ENCODE peak calls at places on chromosomes 1 and 21, in seven cellular contexts. One of them, this sample, is unnamed.

GRCh38 chr1:153945795-153946621 is 510 bp downstream of the DENND4B start:
- DNase-seq in GM23248: peak; percentile 87
- DNase-seq in GM23338: peak; percentile 62
- DNase-seq in PC-3: peak; percentile 60
- DNase-seq in HCT116: no peak
- DNase-seq in neural progenitor cell: peak; percentile 57
- DNase-seq in hepatocyte: peak; percentile 83
- DNase-seq in this sample: peak; percentile 94

GRCh38 chr21:35611752-35612151 is 448.6 kb downstream of the SETD4 start:
- DNase-seq in GM23248: no peak
- DNase-seq in GM23338: no peak
- DNase-seq in PC-3: peak; percentile 22
- DNase-seq in HCT116: no peak
- DNase-seq in neural progenitor cell: no peak
- DNase-seq in hepatocyte: no peak
- DNase-seq in this sample: no peak

GRCh38 chr21:45074048-45074817 is at the start of gene ADARB1:
- DNase-seq in GM23248: peak; percentile 82
- DNase-seq in GM23338: peak; percentile 74
- DNase-seq in PC-3: peak; percentile 62
- DNase-seq in HCT116: no peak
- DNase-seq in neural progenitor cell: peak; percentile 90
- DNase-seq in hepatocyte: peak; percentile 87
- DNase-seq in this sample: peak; percentile 75

GRCh38 chr1:209674957-209675566 is at the start of gene G0S2:
- DNase-seq in GM23248: peak; percentile 64
- DNase-seq in GM23338: peak; percentile 77
- DNase-seq in PC-3: peak; percentile 96
- DNase-seq in HCT116: no peak
- DNase-seq in neural progenitor cell: peak; percentile 67
- DNase-seq in hepatocyte: peak; percentile 70
- DNase-seq in this sample: no peak

GRCh38 chr1:61139324-61140055 is 57.1 kb downstream of the NFIA start:
- DNase-seq in GM23248: peak; percentile 93
- DNase-seq in GM23338: no peak
- DNase-seq in PC-3: peak; percentile 83
- DNase-seq in HCT116: no peak
- DNase-seq in neural progenitor cell: peak; percentile 28
- DNase-seq in hepatocyte: no peak
- DNase-seq in this sample: no peak

GRCh38 chr1:242890211-242890741 is 364.8 kb downstream of the CEP170 start:
- DNase-seq in GM23248: peak; percentile 1
- DNase-seq in GM23338: peak; percentile 80
- DNase-seq in PC-3: peak; percentile 31
- DNase-seq in HCT116: no peak
- DNase-seq in neural progenitor cell: peak; percentile 85
- DNase-seq in hepatocyte: peak; percentile 74
- DNase-seq in this sample: no peak

GRCh38 chr1:27682351-27682944 is 10.5 kb upstream of the IFI6 start:
- DNase-seq in GM23248: no peak
- DNase-seq in GM23338: no peak
- DNase-seq in PC-3: no peak
- DNase-seq in HCT116: no peak
- DNase-seq in neural progenitor cell: no peak
- DNase-seq in hepatocyte: no peak
- DNase-seq in this sample: no peak

GRCh38 chr1:3019007-3019515 is 2.2 kb upstream of the ACTRT2 start:
- DNase-seq in GM23248: no peak
- DNase-seq in GM23338: no peak
- DNase-seq in PC-3: no peak
- DNase-seq in HCT116: no peak
- DNase-seq in neural progenitor cell: no peak
- DNase-seq in hepatocyte: no peak
- DNase-seq in this sample: no peak

GRCh38 chr1:66996018-66996682 is 57.8 kb downstream of the SLC35D1 start:
- DNase-seq in GM23248: peak; percentile 85
- DNase-seq in GM23338: peak; percentile 85
- DNase-seq in PC-3: peak; percentile 81
- DNase-seq in HCT116: peak; percentile 45
- DNase-seq in neural progenitor cell: peak; percentile 78
- DNase-seq in hepatocyte: peak; percentile 76
- DNase-seq in this sample: peak; percentile 78

GRCh38 chr1:102834688-102835320 is 273.5 kb downstream of the COL11A1 start:
- DNase-seq in GM23248: peak; percentile 73
- DNase-seq in GM23338: no peak
- DNase-seq in PC-3: peak; percentile 92
- DNase-seq in HCT116: no peak
- DNase-seq in neural progenitor cell: no peak
- DNase-seq in hepatocyte: no peak
- DNase-seq in this sample: no peak

GRCh38 chr1:238892612-238893011 is 493.8 kb upstream of the CHRM3 start:
- DNase-seq in GM23248: peak; percentile 0
- DNase-seq in GM23338: no peak
- DNase-seq in PC-3: peak; percentile 96
- DNase-seq in HCT116: no peak
- DNase-seq in neural progenitor cell: no peak
- DNase-seq in hepatocyte: no peak
- DNase-seq in this sample: no peak

GRCh38 chr21:44365251-44365966 is 12.0 kb downstream of the TRPM2 start:
- DNase-seq in GM23248: no peak
- DNase-seq in GM23338: no peak
- DNase-seq in PC-3: no peak
- DNase-seq in HCT116: no peak
- DNase-seq in neural progenitor cell: no peak
- DNase-seq in hepatocyte: no peak
- DNase-seq in this sample: no peak

GRCh38 chr1:180250883-180251509 is 20.9 kb downstream of the LHX4 start:
- DNase-seq in GM23248: no peak
- DNase-seq in GM23338: no peak
- DNase-seq in PC-3: no peak
- DNase-seq in HCT116: no peak
- DNase-seq in neural progenitor cell: no peak
- DNase-seq in hepatocyte: no peak
- DNase-seq in this sample: no peak

GRCh38 chr1:180254496-180254819 is 24.4 kb downstream of the LHX4 start:
- DNase-seq in GM23248: no peak
- DNase-seq in GM23338: no peak
- DNase-seq in PC-3: no peak
- DNase-seq in HCT116: no peak
- DNase-seq in neural progenitor cell: no peak
- DNase-seq in hepatocyte: no peak
- DNase-seq in this sample: no peak

GRCh38 chr1:180253585-180254495 is 23.8 kb downstream of the LHX4 start:
- DNase-seq in GM23248: no peak
- DNase-seq in GM23338: no peak
- DNase-seq in PC-3: no peak
- DNase-seq in HCT116: no peak
- DNase-seq in neural progenitor cell: no peak
- DNase-seq in hepatocyte: no peak
- DNase-seq in this sample: no peak

GRCh38 chr1:180251526-180252305 is 21.7 kb downstream of the LHX4 start:
- DNase-seq in GM23248: no peak
- DNase-seq in GM23338: no peak
- DNase-seq in PC-3: no peak
- DNase-seq in HCT116: no peak
- DNase-seq in neural progenitor cell: no peak
- DNase-seq in hepatocyte: no peak
- DNase-seq in this sample: no peak

DNA sequence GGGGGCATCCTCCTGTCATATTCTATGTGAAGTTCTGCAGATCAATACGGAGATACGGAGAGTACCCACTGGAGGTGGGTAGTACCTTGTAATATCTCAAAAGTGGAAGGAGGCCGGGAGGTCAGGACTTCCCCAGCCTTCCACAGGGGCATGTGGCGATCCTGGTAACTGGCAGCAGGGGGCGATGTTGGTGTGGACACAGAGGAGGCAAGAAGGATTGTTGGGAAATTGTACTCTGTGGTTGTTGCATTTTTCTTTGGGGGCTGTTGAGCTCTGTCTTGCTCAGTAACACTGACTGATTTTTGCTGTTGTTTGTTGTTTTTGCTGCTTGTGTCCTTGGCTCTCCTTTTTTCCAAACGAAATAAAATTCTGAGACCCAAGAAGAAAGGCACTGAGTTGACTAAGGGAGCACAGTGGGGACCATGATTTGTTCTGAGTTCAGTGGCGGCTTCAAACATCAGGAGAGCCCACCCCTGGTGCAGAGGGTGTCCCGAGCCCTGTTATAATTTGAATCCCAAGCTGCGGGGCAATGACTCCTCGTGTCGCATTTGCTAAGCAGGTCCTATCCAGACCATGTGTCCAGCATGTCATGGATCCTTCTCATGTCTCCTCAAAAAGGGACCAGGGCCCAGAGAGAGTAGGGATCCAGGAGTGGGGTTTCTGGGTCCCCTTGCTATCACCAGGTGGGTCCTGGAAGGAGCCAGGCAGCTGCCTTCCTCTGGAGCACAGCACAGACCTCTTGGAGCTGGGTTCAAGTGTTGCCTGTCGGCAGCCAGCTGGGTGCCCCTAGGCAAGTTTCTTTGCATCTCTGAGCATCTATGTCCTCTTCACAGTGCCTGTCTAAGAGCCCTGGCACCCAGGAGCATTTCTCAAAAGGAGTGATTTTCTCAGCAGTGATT is 22.8 kb downstream of the LHX4 start:
- DNase-seq in GM23248: peak; percentile 73
- DNase-seq in GM23338: peak; percentile 93
- DNase-seq in PC-3: peak; percentile 72
- DNase-seq in HCT116: peak; percentile 51
- DNase-seq in neural progenitor cell: peak; percentile 82
- DNase-seq in hepatocyte: peak; percentile 75
- DNase-seq in this sample: peak; percentile 79
- TF ChIP-seq EZH2 in GM23248: no peak
- TF ChIP-seq EZH2 in GM23338: no peak
- TF ChIP-seq EZH2 in PC-3: no peak
- TF ChIP-seq EZH2 in HCT116: no peak
- TF ChIP-seq EZH2 in neural progenitor cell: no peak
- TF ChIP-seq EZH2 in hepatocyte: no peak
- TF ChIP-seq EZH2 in this sample: no peak

GRCh38 chr1:31228986-31229385 is 10.7 kb downstream of the NKAIN1 start:
- DNase-seq in GM23248: no peak
- DNase-seq in GM23338: no peak
- DNase-seq in PC-3: peak; percentile 60
- DNase-seq in HCT116: no peak
- DNase-seq in neural progenitor cell: no peak
- DNase-seq in hepatocyte: no peak
- DNase-seq in this sample: no peak

GRCh38 chr1:31224102-31224501 is 15.6 kb downstream of the NKAIN1 start:
- DNase-seq in GM23248: no peak
- DNase-seq in GM23338: no peak
- DNase-seq in PC-3: no peak
- DNase-seq in HCT116: no peak
- DNase-seq in neural progenitor cell: no peak
- DNase-seq in hepatocyte: no peak
- DNase-seq in this sample: no peak

GRCh38 chr1:31231802-31232201 is 7.9 kb downstream of the NKAIN1 start:
- DNase-seq in GM23248: no peak
- DNase-seq in GM23338: no peak
- DNase-seq in PC-3: no peak
- DNase-seq in HCT116: no peak
- DNase-seq in neural progenitor cell: no peak
- DNase-seq in hepatocyte: no peak
- DNase-seq in this sample: no peak

GRCh38 chr1:31230378-31230777 is 9.3 kb downstream of the NKAIN1 start:
- DNase-seq in GM23248: no peak
- DNase-seq in GM23338: peak; percentile 30
- DNase-seq in PC-3: no peak
- DNase-seq in HCT116: no peak
- DNase-seq in neural progenitor cell: no peak
- DNase-seq in hepatocyte: no peak
- DNase-seq in this sample: no peak

DNA sequence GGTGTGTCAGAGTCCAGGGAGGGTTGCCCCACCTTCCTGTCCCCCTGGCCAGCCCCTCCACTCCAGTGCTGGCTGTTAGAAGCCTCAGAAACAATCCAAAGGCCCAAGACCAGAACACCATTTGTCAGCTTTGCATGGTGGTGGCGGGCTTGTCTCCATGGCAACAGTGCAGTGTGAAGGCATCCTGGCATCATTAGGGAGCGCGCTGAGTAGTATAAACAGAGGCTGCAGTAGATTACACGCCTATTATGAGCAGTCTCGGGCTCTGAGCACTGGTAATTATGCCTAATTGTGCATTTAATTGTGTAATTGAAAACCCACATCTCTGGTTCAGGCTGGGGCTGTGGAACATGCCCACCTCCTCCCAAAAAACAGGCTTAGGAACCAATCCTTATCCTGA is 11.8 kb downstream of the NKAIN1 start:
- DNase-seq in GM23248: no peak
- DNase-seq in GM23338: peak; percentile 41
- DNase-seq in PC-3: no peak
- DNase-seq in HCT116: no peak
- DNase-seq in neural progenitor cell: peak; percentile 78
- DNase-seq in hepatocyte: no peak
- DNase-seq in this sample: no peak
- H3K4me3 ChIP-seq in GM23248: no peak overlapping the region
- H3K4me3 ChIP-seq in GM23338: no peak overlapping the region
- H3K4me3 ChIP-seq in PC-3: no peak overlapping the region
- H3K4me3 ChIP-seq in HCT116: no peak overlapping the region
- H3K4me3 ChIP-seq in neural progenitor cell: no peak overlapping the region
- H3K4me3 ChIP-seq in hepatocyte: no peak overlapping the region
- H3K4me3 ChIP-seq in this sample: no peak overlapping the region

DNA sequence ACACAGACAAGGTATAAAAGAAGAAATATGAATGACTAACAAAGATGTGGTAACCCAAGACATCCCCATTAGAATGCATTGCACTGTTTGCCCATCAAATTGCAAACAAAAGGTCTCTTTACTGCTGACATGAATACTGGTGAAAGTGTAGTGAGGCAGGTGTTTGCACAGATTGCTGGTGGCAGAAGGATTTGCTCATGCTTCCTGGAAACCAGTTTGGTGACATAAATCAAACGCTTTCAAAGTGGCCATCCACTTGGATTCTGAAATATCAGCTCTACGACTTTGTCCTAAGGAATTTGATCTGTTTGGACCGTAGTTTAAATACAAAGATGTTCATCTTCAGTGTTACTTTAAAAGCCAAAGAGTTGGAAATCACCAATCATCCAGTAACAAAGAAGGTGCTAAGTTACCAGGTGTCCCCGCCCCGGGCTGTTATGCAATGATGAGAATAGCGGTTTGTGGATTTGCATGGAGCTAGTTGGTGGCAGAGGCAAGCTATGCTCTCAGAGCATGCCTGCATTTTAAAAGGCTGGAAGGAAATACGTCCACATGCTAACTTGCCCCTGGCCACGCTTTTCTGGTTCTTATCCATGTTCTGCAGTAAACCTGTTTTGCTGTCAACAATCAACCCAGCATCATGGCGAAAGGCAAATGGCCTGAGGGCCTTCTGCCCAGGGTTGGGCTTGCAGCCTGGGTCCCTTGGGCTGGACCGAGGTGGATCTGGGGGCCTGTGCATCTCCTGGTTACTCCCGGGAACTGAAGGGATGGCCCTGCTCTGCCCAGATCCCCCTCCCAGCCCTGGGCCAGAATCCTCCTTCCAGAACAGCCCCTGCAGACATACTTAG is 49.2 kb downstream of the UMODL1 start:
- DNase-seq in GM23248: no peak
- DNase-seq in GM23338: no peak
- DNase-seq in PC-3: peak; percentile 95
- DNase-seq in HCT116: no peak
- DNase-seq in neural progenitor cell: no peak
- DNase-seq in hepatocyte: peak; percentile 50
- DNase-seq in this sample: peak; percentile 80
- TF ChIP-seq EZH2phosphoT487 in GM23248: no peak
- TF ChIP-seq EZH2phosphoT487 in GM23338: no peak
- TF ChIP-seq EZH2phosphoT487 in PC-3: no peak
- TF ChIP-seq EZH2phosphoT487 in HCT116: no peak
- TF ChIP-seq EZH2phosphoT487 in neural progenitor cell: no peak
- TF ChIP-seq EZH2phosphoT487 in hepatocyte: no peak
- TF ChIP-seq EZH2phosphoT487 in this sample: no peak

GRCh38 chr1:160981584-160982411 is 27.2 kb upstream of the ITLN2 start:
- DNase-seq in GM23248: peak; percentile 7
- DNase-seq in GM23338: peak; percentile 98
- DNase-seq in PC-3: no peak
- DNase-seq in HCT116: no peak
- DNase-seq in neural progenitor cell: peak; percentile 58
- DNase-seq in hepatocyte: no peak
- DNase-seq in this sample: no peak
- TF ChIP-seq EZH2 in GM23248: peak; percentile 55
- TF ChIP-seq EZH2 in GM23338: no peak
- TF ChIP-seq EZH2 in PC-3: no peak
- TF ChIP-seq EZH2 in HCT116: no peak
- TF ChIP-seq EZH2 in neural progenitor cell: peak; percentile 85
- TF ChIP-seq EZH2 in hepatocyte: peak; percentile 93
- TF ChIP-seq EZH2 in this sample: no peak

This sample was measured in MM.1S.